ENCODE peak calls at places on chromosomes 11 and 22, in five cellular contexts. One of them, this sample, is unnamed.

GRCh38 chr22:46770726-46771125 is 8.3 kb downstream of the TBC1D22A start:
- DNase-seq in stimulated activated CD8-positive, alpha-beta memory T cell treated with anti-CD3 and anti-CD28 coated beads, Interleukin-4, amount 100 ng/mL, for 48 hours: no peak
- DNase-seq in GM12864: no peak
- DNase-seq in NCI-H2081: no peak
- DNase-seq in uterus: no peak
- DNase-seq in this sample: no peak

GRCh38 chr11:131877246-131877645 is 506.8 kb downstream of the NTM start:
- DNase-seq in stimulated activated CD8-positive, alpha-beta memory T cell treated with anti-CD3 and anti-CD28 coated beads, Interleukin-4, amount 100 ng/mL, for 48 hours: no peak
- DNase-seq in GM12864: no peak
- DNase-seq in NCI-H2081: no peak
- DNase-seq in uterus: no peak
- DNase-seq in this sample: no peak

GRCh38 chr22:35984776-35985175 is 43.8 kb downstream of the RBFOX2 start:
- DNase-seq in stimulated activated CD8-positive, alpha-beta memory T cell treated with anti-CD3 and anti-CD28 coated beads, Interleukin-4, amount 100 ng/mL, for 48 hours: no peak
- DNase-seq in GM12864: no peak
- DNase-seq in NCI-H2081: no peak
- DNase-seq in uterus: no peak
- DNase-seq in this sample: no peak

GRCh38 chr11:24773326-24773725 is 276.5 kb downstream of the LUZP2 start:
- DNase-seq in stimulated activated CD8-positive, alpha-beta memory T cell treated with anti-CD3 and anti-CD28 coated beads, Interleukin-4, amount 100 ng/mL, for 48 hours: no peak
- DNase-seq in GM12864: no peak
- DNase-seq in NCI-H2081: no peak
- DNase-seq in uterus: no peak
- DNase-seq in this sample: no peak

GRCh38 chr22:36335621-36336020 is 52.1 kb downstream of the MYH9 start:
- DNase-seq in stimulated activated CD8-positive, alpha-beta memory T cell treated with anti-CD3 and anti-CD28 coated beads, Interleukin-4, amount 100 ng/mL, for 48 hours: no peak
- DNase-seq in GM12864: no peak
- DNase-seq in NCI-H2081: no peak
- DNase-seq in uterus: no peak
- DNase-seq in this sample: no peak

GRCh38 chr11:44621140-44621681 is 55.7 kb downstream of the CD82 start:
- DNase-seq in stimulated activated CD8-positive, alpha-beta memory T cell treated with anti-CD3 and anti-CD28 coated beads, Interleukin-4, amount 100 ng/mL, for 48 hours: peak; percentile 78
- DNase-seq in GM12864: no peak
- DNase-seq in NCI-H2081: peak; percentile 74
- DNase-seq in uterus: peak; percentile 82
- DNase-seq in this sample: peak; percentile 72

GRCh38 chr11:69881467-69882269 is 62.5 kb upstream of the FGF3 start:
- DNase-seq in stimulated activated CD8-positive, alpha-beta memory T cell treated with anti-CD3 and anti-CD28 coated beads, Interleukin-4, amount 100 ng/mL, for 48 hours: no peak
- DNase-seq in GM12864: no peak
- DNase-seq in NCI-H2081: no peak
- DNase-seq in uterus: no peak
- DNase-seq in this sample: peak; percentile 7

GRCh38 chr22:28892175-28892731 is 8.9 kb downstream of the ZNRF3 start:
- DNase-seq in stimulated activated CD8-positive, alpha-beta memory T cell treated with anti-CD3 and anti-CD28 coated beads, Interleukin-4, amount 100 ng/mL, for 48 hours: no peak
- DNase-seq in GM12864: no peak
- DNase-seq in NCI-H2081: no peak
- DNase-seq in uterus: no peak
- DNase-seq in this sample: no peak

GRCh38 chr11:94968334-94968958 is 4.9 kb downstream of the CWC15 start:
- DNase-seq in stimulated activated CD8-positive, alpha-beta memory T cell treated with anti-CD3 and anti-CD28 coated beads, Interleukin-4, amount 100 ng/mL, for 48 hours: no peak
- DNase-seq in GM12864: no peak
- DNase-seq in NCI-H2081: no peak
- DNase-seq in uterus: no peak
- DNase-seq in this sample: no peak

GRCh38 chr11:60305906-60306619 is 21.0 kb upstream of the MS4A6E start:
- DNase-seq in stimulated activated CD8-positive, alpha-beta memory T cell treated with anti-CD3 and anti-CD28 coated beads, Interleukin-4, amount 100 ng/mL, for 48 hours: no peak
- DNase-seq in GM12864: no peak
- DNase-seq in NCI-H2081: no peak
- DNase-seq in uterus: no peak
- DNase-seq in this sample: no peak

GRCh38 chr22:29503811-29504372 is 23.9 kb downstream of the NEFH start:
- DNase-seq in stimulated activated CD8-positive, alpha-beta memory T cell treated with anti-CD3 and anti-CD28 coated beads, Interleukin-4, amount 100 ng/mL, for 48 hours: no peak
- DNase-seq in GM12864: no peak
- DNase-seq in NCI-H2081: no peak
- DNase-seq in uterus: peak; percentile 68
- DNase-seq in this sample: no peak

GRCh38 chr11:126035718-126036117 is 26.9 kb downstream of the CDON start:
- DNase-seq in stimulated activated CD8-positive, alpha-beta memory T cell treated with anti-CD3 and anti-CD28 coated beads, Interleukin-4, amount 100 ng/mL, for 48 hours: no peak
- DNase-seq in GM12864: no peak
- DNase-seq in NCI-H2081: no peak
- DNase-seq in uterus: no peak
- DNase-seq in this sample: no peak

GRCh38 chr11:83024270-83024854 is 47.3 kb downstream of the RAB30 start:
- DNase-seq in stimulated activated CD8-positive, alpha-beta memory T cell treated with anti-CD3 and anti-CD28 coated beads, Interleukin-4, amount 100 ng/mL, for 48 hours: no peak
- DNase-seq in GM12864: no peak
- DNase-seq in NCI-H2081: no peak
- DNase-seq in uterus: no peak
- DNase-seq in this sample: no peak

GRCh38 chr11:64925536-64926449 is 1.3 kb downstream of the PPP2R5B start:
- DNase-seq in stimulated activated CD8-positive, alpha-beta memory T cell treated with anti-CD3 and anti-CD28 coated beads, Interleukin-4, amount 100 ng/mL, for 48 hours: no peak
- DNase-seq in GM12864: no peak
- DNase-seq in NCI-H2081: no peak
- DNase-seq in uterus: peak; percentile 33
- DNase-seq in this sample: no peak